ENCODE peak calls at places on chromosome 20, in six cellular contexts. V is GM23248, F is HCT116, P is MM.1S, D is PC-3, W is SK-N-SH. R is an unnamed sample.
A peak's percentile ranks its signal among the peaks of the same experiment; 100 is the strongest.

GRCh38 chr20:9114709-9115108 is 45.8 kb downstream of the PLCB4 start:
- DNase-seq in V (no peak), F (no peak), P (no peak), D (no peak), W (no peak), R (peak; percentile 12)

GRCh38 chr20:21270806-21271205 is 32.3 kb upstream of the XRN2 start:
- DNase-seq in V (no peak), F (no peak), P (no peak), D (no peak), W (no peak), R (no peak)

GRCh38 chr20:7113577-7114466 is 346.3 kb downstream of the BMP2 start:
- DNase-seq in V (peak; percentile 40), F (no peak), P (peak; percentile 48), D (peak; percentile 59), W (peak; percentile 56), R (peak; percentile 83)

GRCh38 chr20:34530342-34530741 is 14.1 kb downstream of the DYNLRB1 start:
- DNase-seq in V (no peak), F (no peak), P (no peak), D (no peak), W (no peak), R (no peak)

GRCh38 chr20:57315964-57316480 is 13.6 kb upstream of the SPO11 start:
- DNase-seq in V (no peak), F (no peak), P (no peak), D (no peak), W (no peak), R (no peak)

GRCh38 chr20:50163570-50164317 is 10.2 kb upstream of the PEDS1 start:
- DNase-seq in V (peak; percentile 52), F (no peak), P (no peak), D (peak; percentile 81), W (no peak), R (no peak)

GRCh38 chr20:21505810-21506530 is 7.9 kb downstream of the NKX2-2 start:
- DNase-seq in V (peak; percentile 69), F (peak; percentile 44), P (peak; percentile 66), D (peak; percentile 57), W (peak; percentile 90), R (peak; percentile 89)

GRCh38 chr20:57260959-57261357 is 5.5 kb downstream of the BMP7 start:
- DNase-seq in V (no peak), F (no peak), P (no peak), D (no peak), W (no peak), R (peak; percentile 41)

GRCh38 chr20:20547221-20547875 is 165.1 kb downstream of the RALGAPA2 start:
- DNase-seq in V (peak; percentile 5), F (no peak), P (no peak), D (peak; percentile 54), W (no peak), R (no peak)

GRCh38 chr20:10495173-10495572 is 60.1 kb downstream of the SLX4IP start:
- DNase-seq in V (no peak), F (no peak), P (no peak), D (no peak), W (no peak), R (no peak)

GRCh38 chr20:34065260-34065659 is 46.8 kb downstream of the EIF2S2 start:
- DNase-seq in V (peak; percentile 76), F (no peak), P (no peak), D (peak; percentile 39), W (no peak), R (no peak)

GRCh38 chr20:33015700-33016580 is 8.4 kb downstream of the BPIFB2 start:
- DNase-seq in V (no peak), F (no peak), P (no peak), D (no peak), W (no peak), R (no peak)

GRCh38 chr20:41009960-41010359 is 18.7 kb upstream of the TOP1 start:
- DNase-seq in V (no peak), F (no peak), P (no peak), D (no peak), W (no peak), R (no peak)

GRCh38 chr20:24691901-24692351 is 222.5 kb downstream of the SYNDIG1 start:
- DNase-seq in V (no peak), F (no peak), P (no peak), D (no peak), W (peak; percentile 1), R (no peak)

GRCh38 chr20:18388860-18389259 is 78.0 kb downstream of the DZANK1 start:
- DNase-seq in V (peak; percentile 53), F (peak; percentile 7), P (no peak), D (peak; percentile 45), W (no peak), R (no peak)

GRCh38 chr20:19236371-19237055 is 24.1 kb downstream of the SLC24A3 start:
- DNase-seq in V (no peak), F (no peak), P (no peak), D (no peak), W (no peak), R (no peak)

GRCh38 chr20:4550740-4551139 is 171.0 kb upstream of the PRND start:
- DNase-seq in V (peak; percentile 40), F (no peak), P (no peak), D (peak; percentile 95), W (no peak), R (no peak)

GRCh38 chr20:18056174-18057105 is 1.3 kb downstream of the OVOL2 start:
- DNase-seq in V (peak; percentile 25), F (no peak), P (peak; percentile 68), D (peak; percentile 60), W (peak; percentile 56), R (peak; percentile 70)

GRCh38 chr20:6792789-6793188 is 25.3 kb downstream of the BMP2 start:
- DNase-seq in V (no peak), F (no peak), P (no peak), D (no peak), W (no peak), R (no peak)

GRCh38 chr20:1722513-1723050 is 65.0 kb upstream of the SIRPG start:
- DNase-seq in V (no peak), F (no peak), P (no peak), D (no peak), W (no peak), R (no peak)

GRCh38 chr20:1720226-1720625 is 62.6 kb upstream of the SIRPG start:
- DNase-seq in V (no peak), F (no peak), P (no peak), D (peak; percentile 89), W (no peak), R (no peak)

GRCh38 chr20:1721687-1722512 is 64.3 kb upstream of the SIRPG start:
- DNase-seq in V (no peak), F (no peak), P (peak; percentile 89), D (peak; percentile 73), W (no peak), R (no peak)

GRCh38 chr20:1720845-1721475 is 63.4 kb upstream of the SIRPG start:
- DNase-seq in V (no peak), F (no peak), P (no peak), D (peak; percentile 55), W (no peak), R (no peak)

DNA sequence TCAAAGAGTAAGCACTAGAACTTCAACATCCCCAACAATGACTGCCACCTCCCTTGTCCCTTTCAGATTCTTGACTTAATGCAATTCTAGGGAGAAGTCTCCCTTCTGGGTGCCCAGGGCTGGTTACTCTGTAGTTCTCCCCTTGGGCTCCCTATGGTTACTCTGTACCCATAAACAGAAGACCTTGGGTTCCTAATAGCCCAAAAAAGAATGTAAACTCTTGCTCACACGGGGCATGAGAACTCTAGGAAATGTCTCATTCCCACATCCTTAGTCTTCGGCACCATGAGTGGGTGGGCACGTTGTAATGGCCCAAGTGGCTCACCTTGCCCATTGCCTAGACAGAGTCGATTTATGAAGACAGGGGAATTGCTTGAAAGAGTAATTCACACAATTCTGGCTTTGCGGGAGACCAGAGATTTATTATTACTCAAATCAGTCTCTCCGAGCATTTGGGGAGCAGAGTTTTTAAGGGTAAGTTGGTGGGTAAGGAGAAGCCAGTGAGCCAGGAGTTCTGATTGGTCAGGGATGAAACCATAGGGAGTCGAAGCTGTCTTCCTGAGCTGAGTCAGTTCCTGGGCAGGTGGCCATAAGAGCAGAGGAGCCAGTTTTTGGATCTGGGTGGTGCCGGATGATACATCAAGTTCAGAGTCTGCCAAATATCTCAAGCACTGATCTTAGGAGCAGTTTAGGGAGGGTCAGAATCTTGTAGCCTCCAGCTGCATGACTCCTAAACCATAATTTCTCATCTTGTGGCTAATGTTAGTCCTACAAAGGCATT is 61.2 kb upstream of the SIRPG start:
- DNase-seq in V (peak; percentile 98), F (peak; percentile 19), P (no peak), D (peak; percentile 99), W (no peak), R (no peak)
- TF ChIP-seq EZH2phosphoT487 in V (no peak), F (no peak), P (no peak), D (no peak), W (no peak), R (no peak)

DNA sequence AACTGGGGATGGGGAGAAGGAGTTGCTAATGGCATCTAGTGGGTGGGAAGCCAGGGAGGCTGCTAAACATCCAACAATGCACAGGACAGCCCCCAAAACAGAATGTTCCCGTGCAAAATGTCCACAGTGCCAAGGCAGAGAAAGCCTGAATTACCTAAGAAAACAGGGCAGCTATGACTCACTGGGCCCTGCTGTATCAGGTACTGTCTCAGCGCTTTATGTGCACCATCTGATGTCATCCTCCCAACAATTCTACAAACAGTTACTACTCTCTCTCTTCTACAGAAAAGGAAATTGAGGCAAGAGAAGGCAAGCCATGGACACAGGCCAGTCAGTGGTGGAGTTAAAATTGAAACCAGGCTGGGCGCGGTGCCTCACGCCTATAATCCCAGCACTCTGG is 3.1 kb downstream of the YTHDF1 start:
- DNase-seq in V (peak; percentile 24), F (no peak), P (no peak), D (no peak), W (no peak), R (no peak)
- H3K9ac ChIP-seq in V (no peak overlapping the region), F (no peak overlapping the region), P (no peak overlapping the region), D (no peak overlapping the region), W (no peak overlapping the region), R (no peak overlapping the region)

GRCh38 chr20:62889871-62890270 is 28.2 kb upstream of the TCFL5 start:
- DNase-seq in V (no peak), F (no peak), P (no peak), D (no peak), W (no peak), R (no peak)

GRCh38 chr20:62888406-62888805 is 26.8 kb upstream of the TCFL5 start:
- DNase-seq in V (no peak), F (no peak), P (no peak), D (no peak), W (no peak), R (no peak)

GRCh38 chr20:62887860-62888239 is 26.2 kb upstream of the TCFL5 start:
- DNase-seq in V (peak; percentile 38), F (no peak), P (no peak), D (no peak), W (peak; percentile 26), R (no peak)

GRCh38 chr20:62889411-62889810 is 27.8 kb upstream of the TCFL5 start:
- DNase-seq in V (no peak), F (no peak), P (no peak), D (no peak), W (no peak), R (no peak)

DNA sequence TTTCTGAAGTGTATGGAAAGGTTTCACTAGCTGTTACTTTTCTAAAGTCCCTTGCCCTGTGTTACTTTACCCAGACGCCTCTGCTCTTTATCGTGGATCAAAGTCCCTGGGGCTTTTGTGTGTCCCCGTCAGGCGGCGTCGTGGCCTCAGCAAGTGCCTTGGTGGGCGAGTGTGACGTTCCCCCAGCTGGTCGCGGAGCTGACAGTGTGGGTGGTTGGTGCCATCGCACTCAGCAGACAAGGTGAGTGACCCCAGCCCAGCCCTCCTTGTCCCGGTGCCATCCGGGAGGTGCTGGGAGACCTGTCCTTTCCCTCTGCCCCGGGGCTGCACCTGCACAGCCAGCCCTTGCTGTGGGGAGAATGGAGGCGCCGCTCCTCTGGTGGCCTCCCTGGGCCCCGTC is 27.3 kb upstream of the TCFL5 start:
- DNase-seq in V (no peak), F (no peak), P (no peak), D (no peak), W (no peak), R (no peak)
- H3K27ac ChIP-seq in V (no peak overlapping the region), F (no peak overlapping the region), P (no peak overlapping the region), D (no peak overlapping the region), W (no peak overlapping the region), R (no peak overlapping the region)

GRCh38 chr20:2335096-2335495 is 39.3 kb downstream of the TGM3 start:
- DNase-seq in V (no peak), F (no peak), P (no peak), D (no peak), W (no peak), R (no peak)
- TF ChIP-seq EZH2phosphoT487 in V (no peak), F (no peak), P (no peak), D (no peak), W (no peak), R (no peak)